ENCODE peak calls at places on chromosomes 5 and 9, in five cellular contexts. One of them, this sample, is unnamed.

GRCh38 chr9:135474915-135475314 is 4.7 kb upstream of the PPP1R26 start:
- DNase-seq in AG09319: no peak
- DNase-seq in epithelial cell of esophagus: no peak
- DNase-seq in HTR-8/SVneo: no peak
- DNase-seq in activated CD8-positive, alpha-beta memory T cell treated with anti-CD3 and anti-CD28 coated beads for 1 hour: no peak
- DNase-seq in this sample: peak

GRCh38 chr9:126232461-126232860 is 94.2 kb upstream of the MVB12B start:
- DNase-seq in AG09319: no peak
- DNase-seq in epithelial cell of esophagus: peak
- DNase-seq in activated CD8-positive, alpha-beta memory T cell treated with anti-CD3 and anti-CD28 coated beads for 1 hour: no peak
- DNase-seq in HTR-8/SVneo: no peak
- DNase-seq in this sample: no peak

GRCh38 chr9:128552744-128553221 is 396 bp downstream of the SPTAN1 start:
- DNase-seq in activated CD8-positive, alpha-beta memory T cell treated with anti-CD3 and anti-CD28 coated beads for 1 hour: no peak
- DNase-seq in HTR-8/SVneo: no peak
- DNase-seq in AG09319: no peak
- DNase-seq in epithelial cell of esophagus: peak
- DNase-seq in this sample: peak

GRCh38 chr5:149455889-149456409 is 76.9 kb upstream of the IL17B start:
- DNase-seq in AG09319: no peak
- DNase-seq in HTR-8/SVneo: no peak
- DNase-seq in activated CD8-positive, alpha-beta memory T cell treated with anti-CD3 and anti-CD28 coated beads for 1 hour: no peak
- DNase-seq in epithelial cell of esophagus: no peak
- DNase-seq in this sample: no peak

GRCh38 chr5:125316913-125317545 is 570.6 kb upstream of the ZNF608 start:
- DNase-seq in HTR-8/SVneo: no peak
- DNase-seq in activated CD8-positive, alpha-beta memory T cell treated with anti-CD3 and anti-CD28 coated beads for 1 hour: no peak
- DNase-seq in epithelial cell of esophagus: no peak
- DNase-seq in AG09319: no peak
- DNase-seq in this sample: no peak

GRCh38 chr5:9956725-9957124 is 293.0 kb downstream of the ATPSCKMT start:
- DNase-seq in HTR-8/SVneo: no peak
- DNase-seq in epithelial cell of esophagus: no peak
- DNase-seq in AG09319: no peak
- DNase-seq in activated CD8-positive, alpha-beta memory T cell treated with anti-CD3 and anti-CD28 coated beads for 1 hour: no peak
- DNase-seq in this sample: no peak

GRCh38 chr5:180070726-180071417 is 687 bp downstream of the RNF130 start:
- DNase-seq in epithelial cell of esophagus: peak
- DNase-seq in activated CD8-positive, alpha-beta memory T cell treated with anti-CD3 and anti-CD28 coated beads for 1 hour: no peak
- DNase-seq in AG09319: no peak
- DNase-seq in HTR-8/SVneo: no peak
- DNase-seq in this sample: peak

GRCh38 chr5:158780656-158781237 is 319.0 kb downstream of the EBF1 start:
- DNase-seq in epithelial cell of esophagus: no peak
- DNase-seq in AG09319: no peak
- DNase-seq in activated CD8-positive, alpha-beta memory T cell treated with anti-CD3 and anti-CD28 coated beads for 1 hour: no peak
- DNase-seq in HTR-8/SVneo: no peak
- DNase-seq in this sample: no peak

GRCh38 chr5:113243349-113243664 is 191.5 kb downstream of the TSSK1B start:
- DNase-seq in activated CD8-positive, alpha-beta memory T cell treated with anti-CD3 and anti-CD28 coated beads for 1 hour: no peak
- DNase-seq in HTR-8/SVneo: no peak
- DNase-seq in epithelial cell of esophagus: no peak
- DNase-seq in AG09319: no peak
- DNase-seq in this sample: no peak

GRCh38 chr9:137423810-137424291 is 658 bp downstream of the NOXA1 start:
- DNase-seq in HTR-8/SVneo: no peak
- DNase-seq in epithelial cell of esophagus: peak
- DNase-seq in activated CD8-positive, alpha-beta memory T cell treated with anti-CD3 and anti-CD28 coated beads for 1 hour: no peak
- DNase-seq in AG09319: no peak
- DNase-seq in this sample: no peak

GRCh38 chr5:157857821-157858526 is 971 bp downstream of the CLINT1 start:
- DNase-seq in activated CD8-positive, alpha-beta memory T cell treated with anti-CD3 and anti-CD28 coated beads for 1 hour: no peak
- DNase-seq in AG09319: no peak
- DNase-seq in epithelial cell of esophagus: peak
- DNase-seq in HTR-8/SVneo: no peak
- DNase-seq in this sample: no peak

GRCh38 chr9:121281614-121282291 is 13.8 kb downstream of the GSN start:
- DNase-seq in activated CD8-positive, alpha-beta memory T cell treated with anti-CD3 and anti-CD28 coated beads for 1 hour: no peak
- DNase-seq in HTR-8/SVneo: no peak
- DNase-seq in AG09319: no peak
- DNase-seq in epithelial cell of esophagus: peak
- DNase-seq in this sample: no peak

GRCh38 chr5:35771321-35771720 is 85.4 kb upstream of the IL7R start:
- DNase-seq in AG09319: peak
- DNase-seq in HTR-8/SVneo: peak
- DNase-seq in activated CD8-positive, alpha-beta memory T cell treated with anti-CD3 and anti-CD28 coated beads for 1 hour: no peak
- DNase-seq in epithelial cell of esophagus: peak
- DNase-seq in this sample: no peak

GRCh38 chr9:111036946-111037743 is 1.1 kb downstream of the LPAR1 start:
- DNase-seq in activated CD8-positive, alpha-beta memory T cell treated with anti-CD3 and anti-CD28 coated beads for 1 hour: no peak
- DNase-seq in AG09319: no peak
- DNase-seq in HTR-8/SVneo: no peak
- DNase-seq in epithelial cell of esophagus: peak
- DNase-seq in this sample: peak

GRCh38 chr9:98860871-98861293 is 53.4 kb downstream of the GALNT12 start:
- DNase-seq in epithelial cell of esophagus: peak
- DNase-seq in HTR-8/SVneo: peak
- DNase-seq in AG09319: peak
- DNase-seq in activated CD8-positive, alpha-beta memory T cell treated with anti-CD3 and anti-CD28 coated beads for 1 hour: no peak
- DNase-seq in this sample: no peak

GRCh38 chr5:64864171-64864570 is 95.4 kb downstream of the CWC27 start:
- DNase-seq in epithelial cell of esophagus: no peak
- DNase-seq in HTR-8/SVneo: no peak
- DNase-seq in AG09319: no peak
- DNase-seq in activated CD8-positive, alpha-beta memory T cell treated with anti-CD3 and anti-CD28 coated beads for 1 hour: no peak
- DNase-seq in this sample: no peak

GRCh38 chr5:128435861-128436260 is 102.2 kb downstream of the FBN2 start:
- DNase-seq in AG09319: no peak
- DNase-seq in epithelial cell of esophagus: no peak
- DNase-seq in activated CD8-positive, alpha-beta memory T cell treated with anti-CD3 and anti-CD28 coated beads for 1 hour: no peak
- DNase-seq in HTR-8/SVneo: no peak
- DNase-seq in this sample: no peak

GRCh38 chr5:100903036-100903887 is at the start of gene ST8SIA4:
- DNase-seq in epithelial cell of esophagus: peak
- DNase-seq in activated CD8-positive, alpha-beta memory T cell treated with anti-CD3 and anti-CD28 coated beads for 1 hour: peak
- DNase-seq in HTR-8/SVneo: peak
- DNase-seq in AG09319: no peak
- DNase-seq in this sample: peak

GRCh38 chr5:145554399-145554798 is 280.7 kb downstream of the PRELID2 start:
- DNase-seq in HTR-8/SVneo: peak
- DNase-seq in epithelial cell of esophagus: peak
- DNase-seq in AG09319: no peak
- DNase-seq in activated CD8-positive, alpha-beta memory T cell treated with anti-CD3 and anti-CD28 coated beads for 1 hour: no peak
- DNase-seq in this sample: no peak

GRCh38 chr5:72224946-72225427 is 95.1 kb downstream of the MRPS27 start:
- DNase-seq in activated CD8-positive, alpha-beta memory T cell treated with anti-CD3 and anti-CD28 coated beads for 1 hour: no peak
- DNase-seq in AG09319: no peak
- DNase-seq in epithelial cell of esophagus: no peak
- DNase-seq in HTR-8/SVneo: no peak
- DNase-seq in this sample: no peak

GRCh38 chr9:7777776-7778175 is 21.8 kb downstream of the DMAC1 start:
- DNase-seq in epithelial cell of esophagus: peak
- DNase-seq in AG09319: no peak
- DNase-seq in activated CD8-positive, alpha-beta memory T cell treated with anti-CD3 and anti-CD28 coated beads for 1 hour: no peak
- DNase-seq in HTR-8/SVneo: no peak
- DNase-seq in this sample: no peak

GRCh38 chr5:148267972-148268371 is 622 bp upstream of the SPINK13 start:
- DNase-seq in AG09319: no peak
- DNase-seq in HTR-8/SVneo: no peak
- DNase-seq in epithelial cell of esophagus: no peak
- DNase-seq in activated CD8-positive, alpha-beta memory T cell treated with anti-CD3 and anti-CD28 coated beads for 1 hour: no peak
- DNase-seq in this sample: no peak

GRCh38 chr5:62042007-62042406 is 264.0 kb upstream of the KIF2A start:
- DNase-seq in activated CD8-positive, alpha-beta memory T cell treated with anti-CD3 and anti-CD28 coated beads for 1 hour: no peak
- DNase-seq in epithelial cell of esophagus: no peak
- DNase-seq in AG09319: no peak
- DNase-seq in HTR-8/SVneo: no peak
- DNase-seq in this sample: no peak

GRCh38 chr9:95845751-95846150 is 29.7 kb upstream of the ERCC6L2 start:
- DNase-seq in HTR-8/SVneo: no peak
- DNase-seq in epithelial cell of esophagus: no peak
- DNase-seq in activated CD8-positive, alpha-beta memory T cell treated with anti-CD3 and anti-CD28 coated beads for 1 hour: no peak
- DNase-seq in AG09319: peak
- DNase-seq in this sample: no peak

GRCh38 chr9:120707170-120707569 is 7.1 kb downstream of the MEGF9 start:
- DNase-seq in activated CD8-positive, alpha-beta memory T cell treated with anti-CD3 and anti-CD28 coated beads for 1 hour: no peak
- DNase-seq in HTR-8/SVneo: no peak
- DNase-seq in AG09319: no peak
- DNase-seq in epithelial cell of esophagus: no peak
- DNase-seq in this sample: no peak

GRCh38 chr5:158050401-158050800 is 191.5 kb upstream of the CLINT1 start:
- DNase-seq in activated CD8-positive, alpha-beta memory T cell treated with anti-CD3 and anti-CD28 coated beads for 1 hour: no peak
- DNase-seq in AG09319: peak
- DNase-seq in epithelial cell of esophagus: no peak
- DNase-seq in HTR-8/SVneo: no peak
- DNase-seq in this sample: no peak